ENCODE peak calls at places on chromosomes 13 and 19, in seven cellular contexts. K is astrocyte, F is tibial artery, Z is fibroblast of lung, S is A549, L is AG04450, D is keratinocyte. V is an unnamed sample.

GRCh38 chr13:66102864-66103263 is 1127.3 kb downstream of the PCDH9 start:
- DNase-seq in K (no peak), F (no peak), Z (no peak), S (no peak), L (no peak), D (no peak), V (no peak)

GRCh38 chr19:13056052-13056660 is 46.5 kb downstream of the LYL1 start:
- DNase-seq in K (peak; percentile 81), F (peak; percentile 90), Z (peak; percentile 92), S (no peak), L (no peak), D (peak; percentile 49), V (no peak)

GRCh38 chr13:113077566-113077952 is 28.0 kb upstream of the F7 start:
- DNase-seq in K (no peak), F (no peak), Z (no peak), S (no peak), L (no peak), D (no peak), V (no peak)

GRCh38 chr19:46447824-46448223 is 19.1 kb upstream of the PNMA8C start:
- DNase-seq in K (no peak), F (peak; percentile 74), Z (no peak), S (no peak), L (no peak), D (no peak), V (no peak)

GRCh38 chr13:44426461-44426860 is 52.8 kb downstream of the SERP2 start:
- DNase-seq in K (no peak), F (no peak), Z (no peak), S (no peak), L (no peak), D (no peak), V (no peak)

GRCh38 chr19:16014923-16015804 is 61.1 kb upstream of the TPM4 start:
- DNase-seq in K (no peak), F (peak; percentile 48), Z (no peak), S (no peak), L (no peak), D (no peak), V (no peak)

GRCh38 chr19:10662384-10663251 is 8.5 kb downstream of the ILF3 start:
- DNase-seq in K (peak; percentile 76), F (no peak), Z (peak; percentile 81), S (no peak), L (no peak), D (no peak), V (no peak)

GRCh38 chr19:16037424-16038195 is 38.7 kb upstream of the TPM4 start:
- DNase-seq in K (no peak), F (no peak), Z (no peak), S (no peak), L (no peak), D (no peak), V (no peak)

GRCh38 chr13:67620665-67621064 is 390.5 kb upstream of the PCDH9 start:
- DNase-seq in K (peak; percentile 82), F (no peak), Z (peak; percentile 82), S (no peak), L (peak; percentile 61), D (no peak), V (no peak)

GRCh38 chr13:27016871-27017270 is 154.7 kb downstream of the USP12 start:
- DNase-seq in K (no peak), F (no peak), Z (no peak), S (no peak), L (no peak), D (no peak), V (no peak)

GRCh38 chr13:59394526-59394925 is 769.2 kb downstream of the DIAPH3 start:
- DNase-seq in K (no peak), F (no peak), Z (no peak), S (no peak), L (no peak), D (no peak), V (no peak)

GRCh38 chr13:39484506-39485313 is 118.3 kb downstream of the LHFPL6 start:
- DNase-seq in K (peak; percentile 83), F (no peak), Z (peak; percentile 84), S (no peak), L (no peak), D (no peak), V (no peak)

GRCh38 chr19:20607943-20608342 is 42.4 kb upstream of the ZNF737 start:
- DNase-seq in K (no peak), F (no peak), Z (no peak), S (no peak), L (no peak), D (no peak), V (no peak)

GRCh38 chr13:51838235-51838846 is 6.6 kb downstream of the TMEM272 start:
- DNase-seq in K (peak; percentile 75), F (no peak), Z (peak; percentile 83), S (no peak), L (no peak), D (no peak), V (peak; percentile 32)

GRCh38 chr13:20351279-20352022 is 119.3 kb upstream of the GJB6 start:
- DNase-seq in K (peak; percentile 95), F (no peak), Z (peak; percentile 96), S (no peak), L (peak; percentile 26), D (peak; percentile 41), V (no peak)

GRCh38 chr13:100438059-100438788 is 150.4 kb downstream of the GGACT start:
- DNase-seq in K (no peak), F (no peak), Z (no peak), S (no peak), L (no peak), D (no peak), V (no peak)

GRCh38 chr19:33797821-33798633 is 1.4 kb downstream of the KCTD15 start:
- DNase-seq in K (peak; percentile 45), F (peak; percentile 78), Z (peak; percentile 58), S (peak; percentile 64), L (no peak), D (no peak), V (no peak)

GRCh38 chr13:98313023-98313937 is 136.2 kb upstream of the RNF113B start:
- DNase-seq in K (no peak), F (no peak), Z (no peak), S (no peak), L (no peak), D (no peak), V (no peak)

GRCh38 chr19:51511353-51511752 is 9.8 kb upstream of the SIGLEC12 start:
- DNase-seq in K (no peak), F (no peak), Z (no peak), S (peak; percentile 19), L (no peak), D (no peak), V (no peak)
- TF ChIP-seq CTCF in K (no peak), F (no peak), Z (peak; percentile 15), S (no peak), L (peak; percentile 27), D (no peak), V (peak; percentile 13)

GRCh38 chr19:55711719-55712118 is 26.5 kb downstream of the NLRP9 start:
- DNase-seq in K (no peak), F (no peak), Z (no peak), S (no peak), L (no peak), D (no peak), V (no peak)
- H3K4me3 ChIP-seq in K (no peak overlapping the region), F (no peak overlapping the region), Z (no peak overlapping the region), S (no peak overlapping the region), L (no peak overlapping the region), D (no peak overlapping the region), V (no peak overlapping the region)

GRCh38 chr13:96075953-96076543 is 13.9 kb upstream of the HS6ST3 start:
- DNase-seq in K (no peak), F (no peak), Z (no peak), S (no peak), L (no peak), D (no peak), V (no peak)
- TF ChIP-seq CTCF in K (peak; percentile 62), F (peak; percentile 51), Z (peak; percentile 73), S (peak; percentile 47), L (peak; percentile 71), D (peak; percentile 52), V (peak; percentile 70)

GRCh38 chr19:2625434-2625833 is 77.1 kb downstream of the GNG7 start:
- DNase-seq in K (no peak), F (peak; percentile 83), Z (no peak), S (no peak), L (no peak), D (no peak), V (no peak)

GRCh38 chr19:2629491-2630351 is 72.8 kb downstream of the GNG7 start:
- DNase-seq in K (no peak), F (no peak), Z (no peak), S (no peak), L (no peak), D (no peak), V (no peak)

GRCh38 chr19:2627855-2628254 is 74.6 kb downstream of the GNG7 start:
- DNase-seq in K (peak; percentile 56), F (no peak), Z (peak; percentile 67), S (no peak), L (no peak), D (no peak), V (no peak)

GRCh38 chr19:2628597-2628996 is 73.9 kb downstream of the GNG7 start:
- DNase-seq in K (no peak), F (no peak), Z (no peak), S (no peak), L (no peak), D (no peak), V (no peak)

GRCh38 chr19:2627319-2627829 is 75.1 kb downstream of the GNG7 start:
- DNase-seq in K (peak; percentile 97), F (peak; percentile 96), Z (peak; percentile 99), S (peak; percentile 81), L (peak; percentile 90), D (peak; percentile 99), V (peak; percentile 98)
- H3K4me3 ChIP-seq in K (no peak overlapping the region), F (no peak overlapping the region), Z (no peak overlapping the region), S (no peak overlapping the region), L (no peak overlapping the region), D (no peak overlapping the region), V (no peak overlapping the region)

DNA sequence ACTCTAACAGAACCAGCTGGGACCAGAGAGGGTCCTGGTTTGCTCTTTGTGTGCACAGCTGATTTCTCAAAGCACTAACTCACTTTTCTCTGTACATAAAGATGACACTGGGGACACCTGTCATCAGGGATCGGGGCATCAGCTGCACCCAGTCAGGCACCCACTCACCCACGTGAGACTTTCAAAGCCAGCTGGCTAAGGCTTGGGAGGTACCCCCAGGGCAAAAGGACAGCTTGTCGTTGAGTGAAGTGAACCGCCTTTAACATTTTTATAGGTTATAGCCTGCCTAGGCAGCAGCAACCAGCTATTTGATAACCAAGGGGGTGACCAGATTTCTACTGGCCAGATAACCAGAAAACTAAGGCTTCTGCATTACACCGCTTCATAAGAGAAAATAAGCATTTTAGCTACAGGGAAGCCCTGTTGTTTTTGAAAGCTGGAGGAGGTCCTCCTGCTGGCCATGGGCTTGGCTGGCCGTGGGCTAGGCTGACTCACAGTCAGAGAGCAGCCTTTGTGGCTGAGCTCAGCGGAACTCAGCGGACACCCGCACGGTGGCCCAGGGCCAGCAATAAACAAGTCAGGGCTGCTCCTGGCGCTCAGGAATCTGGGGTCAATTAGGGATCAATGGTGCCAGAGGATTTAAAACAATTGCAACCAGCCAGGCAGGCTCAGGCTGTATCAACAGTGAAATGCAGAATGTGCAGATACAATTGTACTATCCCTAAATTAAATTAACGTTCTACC is 57.1 kb downstream of the ALOX5AP start:
- DNase-seq in K (peak; percentile 93), F (peak; percentile 87), Z (peak; percentile 97), S (peak; percentile 36), L (peak; percentile 92), D (peak; percentile 56), V (peak; percentile 75)
- TF ChIP-seq CTCF in K (peak; percentile 32), F (peak; percentile 48), Z (peak; percentile 72), S (no peak), L (peak; percentile 76), D (peak; percentile 11), V (peak; percentile 58)

V was measured in epithelial cell of proximal tubule.